ENCODE peak calls at places on chromosome 2, in nine cellular contexts. Y is HuH-7; W is B cell; V is stimulated activated CD4-positive, alpha-beta T cell treated with anti-CD3 and anti-CD28 coated beads, Interleukin-2, amount 100 ng/mL, for 48 hours; F is NCI-H146; J is coronary artery; Z is EL; N is activated effector memory CD4-positive, alpha-beta T cell treated with Interleukin-2 at 50 U/mL for 16 hours; I is neural progenitor cell. M is an unnamed sample.

GRCh38 chr2:43790118-43790517 is 16.3 kb downstream of the DYNC2LI1 start:
- DNase-seq in Y (no peak), W (no peak), V (no peak), F (no peak), J (no peak), Z (no peak), N (no peak), I (no peak), M (no peak)

GRCh38 chr2:26522325-26523120 is 44.6 kb upstream of the OTOF start:
- DNase-seq in Y (no peak), W (no peak), V (no peak), F (no peak), J (no peak), Z (no peak), N (no peak), I (no peak), M (no peak)

GRCh38 chr2:217459675-217460405 is 543.0 kb downstream of the TNS1 start:
- DNase-seq in Y (no peak), W (no peak), V (no peak), F (no peak), J (no peak), Z (peak; percentile 30), N (no peak), I (no peak), M (no peak)

GRCh38 chr2:238302751-238303150 is 14.3 kb upstream of the PER2 start:
- DNase-seq in Y (no peak), W (no peak), V (no peak), F (no peak), J (no peak), Z (no peak), N (no peak), I (no peak), M (no peak)

GRCh38 chr2:101388232-101388631 is 929 bp upstream of the CREG2 start:
- DNase-seq in Y (no peak), W (no peak), V (no peak), F (no peak), J (no peak), Z (peak; percentile 41), N (no peak), I (no peak), M (no peak)

GRCh38 chr2:12325806-12326205 is 390.9 kb upstream of the TRIB2 start:
- DNase-seq in Y (no peak), W (no peak), V (no peak), F (no peak), J (no peak), Z (peak; percentile 69), N (no peak), I (no peak), M (no peak)

GRCh38 chr2:232850039-232850438 is 20.0 kb upstream of the SNORC start:
- DNase-seq in Y (no peak), W (no peak), V (no peak), F (no peak), J (no peak), Z (no peak), N (no peak), I (no peak), M (no peak)

GRCh38 chr2:221203138-221203537 is 369.0 kb downstream of the EPHA4 start:
- DNase-seq in Y (no peak), W (peak; percentile 81), V (no peak), F (peak; percentile 19), J (no peak), Z (no peak), N (no peak), I (no peak), M (no peak)

GRCh38 chr2:239689985-239690384 is 289.2 kb upstream of the HDAC4 start:
- DNase-seq in Y (no peak), W (no peak), V (no peak), F (no peak), J (peak; percentile 46), Z (no peak), N (no peak), I (no peak), M (no peak)

GRCh38 chr2:190123956-190124355 is 61.4 kb upstream of the MSTN start:
- DNase-seq in Y (no peak), W (no peak), V (no peak), F (no peak), J (no peak), Z (peak; percentile 82), N (no peak), I (no peak), M (no peak)

GRCh38 chr2:240286596-240286995 is 146.1 kb upstream of the OTOS start:
- DNase-seq in Y (no peak), W (no peak), V (no peak), F (no peak), J (peak; percentile 52), Z (no peak), N (no peak), I (no peak), M (no peak)

GRCh38 chr2:196066794-196067382 is 1.7 kb downstream of the DNAH7 start:
- DNase-seq in Y (peak; percentile 16), W (no peak), V (no peak), F (peak; percentile 3), J (no peak), Z (peak; percentile 48), N (no peak), I (peak; percentile 32), M (peak; percentile 14)

GRCh38 chr2:50613161-50613560 is 418.8 kb downstream of the NRXN1 start:
- DNase-seq in Y (no peak), W (no peak), V (no peak), F (no peak), J (no peak), Z (no peak), N (no peak), I (no peak), M (no peak)

GRCh38 chr2:60998628-60999545 is 18.6 kb upstream of the PEX13 start:
- DNase-seq in Y (peak; percentile 43), W (no peak), V (no peak), F (peak; percentile 22), J (no peak), Z (peak; percentile 43), N (no peak), I (peak; percentile 54), M (peak; percentile 44)

GRCh38 chr2:207035855-207036254 is 96.5 kb downstream of the CPO start:
- DNase-seq in Y (no peak), W (no peak), V (no peak), F (no peak), J (no peak), Z (no peak), N (no peak), I (no peak), M (no peak)

GRCh38 chr2:7004641-7005040 is 87.4 kb downstream of the RNF144A start:
- DNase-seq in Y (no peak), W (peak; percentile 38), V (no peak), F (no peak), J (no peak), Z (no peak), N (no peak), I (no peak), M (no peak)

GRCh38 chr2:42105330-42106256 is 57.8 kb downstream of the PKDCC start:
- DNase-seq in Y (no peak), W (peak; percentile 90), V (peak; percentile 52), F (peak; percentile 78), J (no peak), Z (no peak), N (peak; percentile 77), I (no peak), M (peak; percentile 90)

GRCh38 chr2:151063271-151063670 is 198.4 kb downstream of the RBM43 start:
- DNase-seq in Y (no peak), W (no peak), V (no peak), F (no peak), J (no peak), Z (peak; percentile 58), N (no peak), I (no peak), M (no peak)

GRCh38 chr2:8525582-8526402 is 156.1 kb upstream of the ID2 start:
- DNase-seq in Y (peak; percentile 83), W (no peak), V (no peak), F (peak; percentile 100), J (no peak), Z (peak; percentile 5), N (no peak), I (peak; percentile 39), M (no peak)

GRCh38 chr2:238024986-238025385 is 35.8 kb upstream of the SCLY start:
- DNase-seq in Y (no peak), W (no peak), V (peak; percentile 13), F (no peak), J (no peak), Z (peak; percentile 74), N (no peak), I (no peak), M (no peak)

GRCh38 chr2:31078579-31079105 is 59.6 kb downstream of the GALNT14 start:
- DNase-seq in Y (no peak), W (no peak), V (no peak), F (no peak), J (no peak), Z (peak; percentile 9), N (no peak), I (no peak), M (no peak)

GRCh38 chr2:15856318-15856717 is 84.0 kb upstream of the MYCN start:
- DNase-seq in Y (no peak), W (no peak), V (no peak), F (no peak), J (no peak), Z (no peak), N (no peak), I (no peak), M (no peak)

GRCh38 chr2:219272995-219273394 is 6.2 kb upstream of the DNAJB2 start:
- DNase-seq in Y (no peak), W (no peak), V (no peak), F (no peak), J (no peak), Z (peak; percentile 43), N (no peak), I (no peak), M (no peak)